ENCODE peak calls at places on chromosomes 1 and 21, in seven cellular contexts. Y is sigmoid colon; H is tibial artery; K is aorta; T is fibroblast of lung; U is NT2/D1; F is CD8-positive, alpha-beta memory T cell. V is an unnamed sample.

GRCh38 chr21:26918318-26919065 is 48.4 kb downstream of the ADAMTS5 start:
- DNase-seq in Y (no peak), U (no peak), T (peak; percentile 78), K (no peak), H (no peak), F (no peak), V (no peak)

GRCh38 chr1:227234998-227235405 is 83.3 kb downstream of the CDC42BPA start:
- DNase-seq in U (peak; percentile 46), K (no peak), T (peak; percentile 81), F (no peak), H (no peak), Y (no peak), V (no peak)

GRCh38 chr1:209659909-209660308 is 7.7 kb upstream of the LAMB3 start:
- DNase-seq in T (peak; percentile 50), K (no peak), H (no peak), U (no peak), F (no peak), Y (no peak), V (no peak)

GRCh38 chr1:220235462-220235861 is 36.8 kb downstream of the RAB3GAP2 start:
- DNase-seq in U (no peak), H (no peak), F (no peak), Y (no peak), K (no peak), T (no peak), V (no peak)

GRCh38 chr1:67626495-67627235 is 58.3 kb upstream of the GADD45A start:
- DNase-seq in U (no peak), K (no peak), Y (no peak), F (no peak), T (peak; percentile 54), H (no peak), V (no peak)

GRCh38 chr1:66271904-66272254 is 262.1 kb upstream of the SGIP1 start:
- DNase-seq in H (peak; percentile 60), F (no peak), T (peak; percentile 56), Y (peak; percentile 78), U (no peak), K (peak; percentile 84), V (no peak)

GRCh38 chr21:25298512-25299491 is 308.5 kb downstream of the MRPL39 start:
- DNase-seq in T (no peak), Y (no peak), U (no peak), F (no peak), H (no peak), K (no peak), V (no peak)

GRCh38 chr1:103336376-103336775 is 189.1 kb upstream of the RNPC3 start:
- DNase-seq in Y (no peak), F (no peak), K (no peak), T (no peak), U (no peak), H (no peak), V (no peak)

GRCh38 chr1:200038987-200039848 is 11.7 kb downstream of the NR5A2 start:
- DNase-seq in Y (no peak), F (peak; percentile 42), U (no peak), K (no peak), H (no peak), T (no peak), V (no peak)

GRCh38 chr1:154466136-154466665 is 35.8 kb upstream of the TDRD10 start:
- DNase-seq in H (no peak), Y (peak; percentile 20), K (no peak), F (no peak), T (no peak), U (no peak), V (no peak)

GRCh38 chr1:221869759-221870158 is 127.9 kb upstream of the DUSP10 start:
- DNase-seq in H (no peak), U (no peak), T (peak; percentile 72), Y (no peak), K (no peak), F (no peak), V (no peak)

GRCh38 chr1:56137829-56138505 is 441.4 kb downstream of the PLPP3 start:
- DNase-seq in T (peak; percentile 55), F (no peak), Y (no peak), H (no peak), U (no peak), K (no peak), V (no peak)

GRCh38 chr1:1182491-1183220 is 9.0 kb downstream of the TTLL10 start:
- DNase-seq in H (no peak), F (peak; percentile 39), T (no peak), K (peak; percentile 34), Y (no peak), U (no peak), V (no peak)

GRCh38 chr1:219385786-219386427 is 212.2 kb downstream of the LYPLAL1 start:
- DNase-seq in H (peak; percentile 25), Y (no peak), U (peak; percentile 36), F (no peak), K (peak; percentile 51), T (peak; percentile 73), V (no peak)

GRCh38 chr1:175072131-175072941 is 4.7 kb downstream of the TNN start:
- DNase-seq in U (peak; percentile 68), F (no peak), H (peak; percentile 25), Y (peak; percentile 80), K (peak; percentile 61), T (peak; percentile 52), V (peak; percentile 3)

GRCh38 chr21:39660596-39660995 is 47.9 kb downstream of the B3GALT5 start:
- DNase-seq in F (no peak), T (peak; percentile 76), U (peak; percentile 72), Y (peak; percentile 84), H (no peak), K (peak; percentile 59), V (no peak)

GRCh38 chr1:192224846-192225245 is 66.6 kb downstream of the RGS18 start:
- DNase-seq in T (no peak), U (no peak), H (no peak), F (no peak), Y (no peak), K (no peak), V (no peak)

GRCh38 chr1:72105201-72105600 is 177.1 kb downstream of the NEGR1 start:
- DNase-seq in T (no peak), H (no peak), U (no peak), Y (no peak), K (no peak), F (no peak), V (no peak)

GRCh38 chr1:31587720-31588423 is 11.6 kb downstream of the TINAGL1 start:
- DNase-seq in F (no peak), K (peak; percentile 87), Y (peak; percentile 89), U (peak; percentile 57), T (peak; percentile 31), H (peak; percentile 69), V (no peak)

GRCh38 chr1:108877324-108877812 is 583 bp downstream of the GPSM2 start:
- DNase-seq in H (peak; percentile 32), T (peak; percentile 47), F (no peak), Y (no peak), K (no peak), U (no peak), V (no peak)

GRCh38 chr1:17729909-17730308 is 25.2 kb upstream of the ACTL8 start:
- DNase-seq in F (no peak), Y (no peak), H (no peak), U (no peak), K (no peak), T (no peak), V (no peak)

GRCh38 chr1:24553931-24554330 is 2.0 kb upstream of the NCMAP start:
- DNase-seq in Y (no peak), H (no peak), K (no peak), F (no peak), T (no peak), U (no peak), V (no peak)

GRCh38 chr1:24556414-24556795 is 518 bp downstream of the NCMAP start:
- DNase-seq in Y (no peak), T (no peak), K (no peak), H (no peak), U (no peak), F (no peak), V (no peak)

GRCh38 chr1:24557220-24557619 is 1.3 kb downstream of the NCMAP start:
- DNase-seq in F (no peak), H (no peak), T (no peak), Y (no peak), K (no peak), U (no peak), V (no peak)

GRCh38 chr1:24554714-24555113 is 1.2 kb upstream of the NCMAP start:
- DNase-seq in H (no peak), F (no peak), Y (no peak), K (no peak), U (no peak), T (no peak), V (no peak)

GRCh38 chr1:24555591-24556413 is at the start of gene NCMAP:
- DNase-seq in T (no peak), Y (no peak), K (no peak), F (peak; percentile 60), H (no peak), U (no peak), V (peak; percentile 52)
- H3K4me3 ChIP-seq in T (no peak within 1 kb of the TSS), Y (no peak within 1 kb of the TSS), K (no peak within 1 kb of the TSS), F (peak within 1 kb of the TSS; percentile 32), H (no peak within 1 kb of the TSS), U (peak within 1 kb of the TSS; percentile 36), V (peak within 1 kb of the TSS; percentile 48)

GRCh38 chr1:211675230-211676105 is at the start of gene NEK2:
- DNase-seq in H (peak; percentile 88), Y (peak; percentile 91), F (peak; percentile 89), T (peak; percentile 88), U (peak; percentile 99), K (peak; percentile 93), V (peak; percentile 85)
- H3K27me3 ChIP-seq in H (no peaks in the 10 kb centered on the region), Y (no peaks in the 10 kb centered on the region), F (no peaks in the 10 kb centered on the region), T (no peaks in the 10 kb centered on the region), U (no peaks in the 10 kb centered on the region), K (no peaks in the 10 kb centered on the region), V (no peaks in the 10 kb centered on the region)

GRCh38 chr1:201304126-201304525 is 20.8 kb downstream of the PKP1 start:
- DNase-seq in Y (no peak), H (no peak), U (no peak), T (no peak), K (no peak), F (no peak), V (no peak)
- H3K4me1 ChIP-seq in Y (no peaks in the 10 kb centered on the region), H (no peaks in the 10 kb centered on the region), U (peaks cover 14% of the 10 kb centered on the region), T (no peaks in the 10 kb centered on the region), K (no peaks in the 10 kb centered on the region), F (no peaks in the 10 kb centered on the region), V (no peaks in the 10 kb centered on the region)

GRCh38 chr1:211333906-211334305 is 7.3 kb downstream of the TRAF5 start:
- DNase-seq in U (no peak), F (no peak), K (no peak), Y (no peak), H (no peak), T (no peak), V (no peak)

GRCh38 chr1:211336775-211337174 is 10.1 kb downstream of the TRAF5 start:
- DNase-seq in H (no peak), Y (no peak), K (no peak), F (no peak), T (no peak), U (no peak), V (no peak)

GRCh38 chr1:211336161-211336560 is 9.5 kb downstream of the TRAF5 start:
- DNase-seq in H (no peak), F (no peak), T (no peak), K (no peak), U (no peak), Y (no peak), V (no peak)

GRCh38 chr1:211335507-211336157 is 9.0 kb downstream of the TRAF5 start:
- DNase-seq in F (no peak), H (no peak), T (no peak), K (no peak), Y (no peak), U (no peak), V (no peak)

DNA sequence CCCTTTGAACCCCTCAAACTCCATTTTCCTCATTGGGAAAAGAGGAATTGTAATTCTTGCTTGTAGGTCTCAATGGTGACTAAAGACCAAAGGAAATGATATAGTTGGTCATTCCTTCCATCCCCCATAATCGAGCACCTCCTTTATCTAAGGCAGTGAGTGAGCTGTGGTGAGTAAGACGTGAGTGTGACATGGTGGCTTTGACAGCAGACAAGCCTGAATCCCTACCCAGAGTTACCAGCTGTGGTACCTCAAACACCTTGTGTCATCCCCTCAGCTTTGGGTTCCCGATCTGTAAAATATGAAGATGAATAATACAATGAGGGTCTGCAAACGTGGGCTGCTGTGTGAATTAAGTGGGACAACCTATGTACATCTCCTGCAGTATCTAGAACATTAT is 8.4 kb downstream of the TRAF5 start:
- DNase-seq in U (no peak), T (no peak), F (no peak), Y (no peak), H (no peak), K (no peak), V (no peak)
- H3K4me3 ChIP-seq in U (no peak overlapping the region), T (no peak overlapping the region), F (peak overlapping the region; percentile 44), Y (no peak overlapping the region), H (no peak overlapping the region), K (no peak overlapping the region), V (peak overlapping the region; percentile 43)

V was measured in naive thymus-derived CD4-positive, alpha-beta T cell.